ENCODE peak calls at places on chromosomes 11 and 22, in four cellular contexts. N is Peyer's patch, C is esophagus muscularis mucosa, Y is thoracic aorta. D is an unnamed sample.

GRCh38 chr11:3121931-3122774 is 43.0 kb downstream of the OSBPL5 start:
- DNase-seq in N (no peak), C (no peak), Y (no peak), D (no peak)

GRCh38 chr11:76577199-76577920 is 93.2 kb downstream of the LRRC32 start:
- DNase-seq in N (no peak), C (peak; percentile 80), Y (no peak), D (peak; percentile 92)

GRCh38 chr11:113014262-113014661 is 53.0 kb downstream of the NCAM1 start:
- DNase-seq in N (no peak), C (no peak), Y (no peak), D (no peak)

GRCh38 chr11:102564110-102564509 is 33.6 kb upstream of the MMP7 start:
- DNase-seq in N (no peak), C (no peak), Y (no peak), D (peak; percentile 99)

GRCh38 chr22:34427841-34428240 is 507.6 kb upstream of the LARGE1 start:
- DNase-seq in N (no peak), C (no peak), Y (no peak), D (peak; percentile 58)

GRCh38 chr22:22731374-22731676 is 86.9 kb downstream of the GGTLC2 start:
- DNase-seq in N (no peak), C (no peak), Y (no peak), D (no peak)

GRCh38 chr22:50012201-50013181 is at the start of gene IL17REL:
- DNase-seq in N (no peak), C (no peak), Y (no peak), D (no peak)

GRCh38 chr11:61417670-61418069 is 12.1 kb downstream of the CPSF7 start:
- DNase-seq in N (no peak), C (no peak), Y (no peak), D (no peak)

GRCh38 chr11:2902784-2903671 is 17.5 kb upstream of the CDKN1C start:
- DNase-seq in N (no peak), C (no peak), Y (no peak), D (no peak)

GRCh38 chr11:130646881-130647280 is 198.4 kb downstream of the ADAMTS15 start:
- DNase-seq in N (no peak), C (peak; percentile 80), Y (no peak), D (no peak)

GRCh38 chr22:20962491-20962945 is 4.5 kb upstream of the AIFM3 start:
- DNase-seq in N (no peak), C (no peak), Y (no peak), D (no peak)

GRCh38 chr11:80307676-80308075 is 866.8 kb upstream of the TENM4 start:
- DNase-seq in N (no peak), C (no peak), Y (no peak), D (no peak)

GRCh38 chr22:44126807-44127206 is 53.9 kb upstream of the PARVG start:
- DNase-seq in N (no peak), C (no peak), Y (no peak), D (no peak)

GRCh38 chr11:81071641-81072040 is 1630.8 kb upstream of the TENM4 start:
- DNase-seq in N (no peak), C (no peak), Y (no peak), D (peak; percentile 55)

GRCh38 chr11:120432056-120433018 is 79.2 kb upstream of the GRIK4 start:
- DNase-seq in N (no peak), C (no peak), Y (peak; percentile 51), D (peak; percentile 99)

GRCh38 chr11:127345819-127346459 is 345.4 kb upstream of the KIRREL3 start:
- DNase-seq in N (no peak), C (no peak), Y (no peak), D (peak; percentile 13)

GRCh38 chr11:3959918-3960295 is 104.4 kb downstream of the STIM1 start:
- DNase-seq in N (no peak), C (no peak), Y (no peak), D (no peak)

GRCh38 chr11:34501500-34501899 is 12.1 kb downstream of the ELF5 start:
- DNase-seq in N (no peak), C (no peak), Y (no peak), D (peak; percentile 55)

GRCh38 chr22:49992921-49993648 is 19.5 kb downstream of the IL17REL start:
- DNase-seq in N (peak; percentile 76), C (no peak), Y (peak; percentile 2), D (peak; percentile 27)

GRCh38 chr11:95575517-95575916 is 214.1 kb downstream of the FAM76B start:
- DNase-seq in N (no peak), C (no peak), Y (no peak), D (no peak)

GRCh38 chr11:1564535-1565172 is 7.4 kb downstream of the DUSP8 start:
- DNase-seq in N (no peak), C (no peak), Y (peak; percentile 67), D (peak; percentile 20)

GRCh38 chr11:35786918-35787557 is 124.5 kb downstream of the TRIM44 start:
- DNase-seq in N (no peak), C (no peak), Y (no peak), D (no peak)

GRCh38 chr11:130209128-130209932 is 49.7 kb downstream of the ST14 start:
- DNase-seq in N (peak; percentile 8), C (no peak), Y (no peak), D (no peak)

GRCh38 chr11:10307022-10307410 is 2.1 kb downstream of the ADM start:
- DNase-seq in N (no peak), C (no peak), Y (no peak), D (peak; percentile 81)

GRCh38 chr11:64583296-64584262 is 7.4 kb upstream of the SLC22A12 start:
- DNase-seq in N (no peak), C (no peak), Y (no peak), D (no peak)

GRCh38 chr22:50200333-50201190 is at the start of gene SELENOO:
- DNase-seq in N (peak; percentile 92), C (peak; percentile 98), Y (peak; percentile 52), D (peak; percentile 63)

GRCh38 chr22:45120931-45121330 is 42.8 kb upstream of the NUP50 start:
- DNase-seq in N (no peak), C (no peak), Y (no peak), D (peak; percentile 60)

GRCh38 chr11:111376453-111376871 is 2.6 kb downstream of the POU2AF1 start:
- DNase-seq in N (no peak), C (no peak), Y (no peak), D (peak; percentile 56)

GRCh38 chr11:75566763-75567279 is 4.8 kb downstream of the SERPINH1 start:
- DNase-seq in N (no peak), C (no peak), Y (no peak), D (no peak)

GRCh38 chr11:73521621-73522020 is 76.3 kb downstream of the FAM168A start:
- DNase-seq in N (no peak), C (no peak), Y (no peak), D (no peak)

GRCh38 chr11:8262552-8263108 is 1.0 kb downstream of the LMO1 start:
- DNase-seq in N (no peak), C (no peak), Y (no peak), D (peak; percentile 21)

GRCh38 chr11:69979632-69980031 is 98.5 kb upstream of the ANO1 start:
- DNase-seq in N (no peak), C (no peak), Y (no peak), D (no peak)

GRCh38 chr22:31177420-31178162 is 17.6 kb downstream of the RNF185 start:
- DNase-seq in N (no peak), C (no peak), Y (peak; percentile 51), D (peak; percentile 99)

GRCh38 chr11:2097356-2097997 is 41.7 kb downstream of the IGF2 start:
- DNase-seq in N (no peak), C (no peak), Y (no peak), D (peak; percentile 72)

GRCh38 chr22:39314251-39314971 is 5.0 kb downstream of the RPL3 start:
- DNase-seq in N (no peak), C (no peak), Y (no peak), D (no peak)
- TF ChIP-seq CTCF in N (no peak), C (no peak), Y (peak; percentile 10), D (peak; percentile 14)

GRCh38 chr22:37211075-37211852 is 1.0 kb downstream of the SSTR3 start:
- DNase-seq in N (no peak), C (no peak), Y (no peak), D (no peak)

GRCh38 chr22:37210041-37210803 is 2.1 kb downstream of the SSTR3 start:
- DNase-seq in N (no peak), C (no peak), Y (no peak), D (no peak)

GRCh38 chr22:37212174-37212906 is at the start of gene SSTR3:
- DNase-seq in N (no peak), C (no peak), Y (no peak), D (no peak)

GRCh38 chr22:37213218-37213855 is 1.1 kb upstream of the SSTR3 start:
- DNase-seq in N (no peak), C (no peak), Y (no peak), D (no peak)

GRCh38 chr22:37211853-37212173 is 464 bp downstream of the SSTR3 start:
- DNase-seq in N (no peak), C (no peak), Y (no peak), D (no peak)
- H3K4me3 ChIP-seq in N (no peak overlapping the region), C (no peak overlapping the region), Y (no peak overlapping the region), D (no peak overlapping the region)

GRCh38 chr11:87092159-87092558 is 54.4 kb downstream of the TMEM135 start:
- DNase-seq in N (no peak), C (no peak), Y (no peak), D (peak; percentile 50)

GRCh38 chr11:87101956-87102355 is 64.2 kb downstream of the TMEM135 start:
- DNase-seq in N (no peak), C (no peak), Y (no peak), D (no peak)

GRCh38 chr11:87092567-87092966 is 54.8 kb downstream of the TMEM135 start:
- DNase-seq in N (no peak), C (no peak), Y (no peak), D (no peak)

GRCh38 chr11:87097582-87097981 is 59.8 kb downstream of the TMEM135 start:
- DNase-seq in N (no peak), C (no peak), Y (no peak), D (peak; percentile 46)
- TF ChIP-seq CTCF in N (peak; percentile 53), C (peak; percentile 38), Y (peak; percentile 49), D (peak; percentile 79)

GRCh38 chr11:46551261-46551660 is 42.6 kb downstream of the AMBRA1 start:
- DNase-seq in N (no peak), C (no peak), Y (no peak), D (no peak)
- H3K4me3 ChIP-seq in N (no peak overlapping the region), C (no peak overlapping the region), Y (no peak overlapping the region), D (no peak overlapping the region)

DNA sequence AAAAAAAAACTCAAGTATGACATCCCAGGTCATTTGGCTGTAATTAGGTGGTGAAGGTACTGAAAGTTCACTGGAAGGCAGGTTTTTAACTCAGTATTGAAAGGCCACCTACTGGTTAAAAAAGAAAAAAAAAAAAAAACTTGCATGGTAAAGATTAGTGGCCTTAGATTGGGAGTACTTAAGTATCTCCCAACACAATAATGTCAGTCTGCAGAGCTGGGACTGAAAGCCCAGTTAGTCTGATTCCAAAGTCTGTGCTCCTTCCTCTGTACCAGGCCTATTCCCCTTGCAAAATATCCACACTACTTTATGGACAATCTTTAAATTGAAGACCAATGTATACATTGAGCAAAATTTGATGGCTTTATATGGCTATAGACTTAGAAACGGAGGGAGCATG is 85.5 kb downstream of the NOX4 start:
- DNase-seq in N (no peak), C (no peak), Y (no peak), D (peak; percentile 64)
- TF ChIP-seq CTCF in N (no peak), C (no peak), Y (no peak), D (peak; percentile 24)

GRCh38 chr22:25420471-25420924 is 144.0 kb upstream of the GRK3 start:
- DNase-seq in N (no peak), C (no peak), Y (no peak), D (no peak)
- H3K4me3 ChIP-seq in N (peak overlapping the region; percentile 42), C (peak overlapping the region; percentile 41), Y (peak overlapping the region; percentile 59), D (no peak overlapping the region)